ENCODE peak calls at places on chromosomes 3 and 15, in nine cellular contexts. D, I, B, Q, G, R, W, Z and J are unnamed samples.

GRCh38 chr3:186815490-186815889 is 9.2 kb upstream of the RFC4 start:
- DNase-seq in D (no peak), I (no peak), B (no peak), Q (no peak), G (no peak), R (peak; percentile 41), W (no peak), Z (no peak), J (no peak)

GRCh38 chr3:63814300-63814699 is 4.8 kb upstream of the C3orf49 start:
- DNase-seq in D (no peak), I (no peak), B (no peak), Q (no peak), G (no peak), R (no peak), W (no peak), Z (no peak), J (no peak)

GRCh38 chr3:147361671-147362420 is 44.5 kb downstream of the ZIC4 start:
- DNase-seq in D (peak; percentile 2), I (no peak), B (no peak), Q (peak; percentile 63), G (no peak), R (no peak), W (peak; percentile 8), Z (no peak), J (peak; percentile 38)

GRCh38 chr15:86201313-86202008 is 121.8 kb downstream of the AGBL1 start:
- DNase-seq in D (no peak), I (no peak), B (no peak), Q (no peak), G (no peak), R (no peak), W (no peak), Z (no peak), J (no peak)

GRCh38 chr3:45499529-45499928 is 95.0 kb upstream of the LIMD1 start:
- DNase-seq in D (no peak), I (no peak), B (no peak), Q (no peak), G (no peak), R (peak; percentile 70), W (no peak), Z (no peak), J (no peak)

GRCh38 chr3:43478380-43478779 is 143.4 kb downstream of the ANO10 start:
- DNase-seq in D (no peak), I (no peak), B (no peak), Q (no peak), G (no peak), R (no peak), W (no peak), Z (no peak), J (no peak)

GRCh38 chr3:86996261-86996955 is 5.5 kb upstream of the VGLL3 start:
- DNase-seq in D (no peak), I (no peak), B (no peak), Q (no peak), G (no peak), R (no peak), W (no peak), Z (no peak), J (no peak)

GRCh38 chr3:196969660-196970546 is 1.3 kb upstream of the PIGZ start:
- DNase-seq in D (no peak), I (peak; percentile 57), B (peak; percentile 82), Q (peak; percentile 98), G (peak; percentile 29), R (peak; percentile 84), W (no peak), Z (peak; percentile 60), J (peak; percentile 84)

GRCh38 chr3:172903642-172904041 is 153.1 kb downstream of the ECT2 start:
- DNase-seq in D (no peak), I (no peak), B (no peak), Q (no peak), G (no peak), R (no peak), W (no peak), Z (no peak), J (no peak)

GRCh38 chr3:186035277-186035676 is 73.6 kb downstream of the ETV5 start:
- DNase-seq in D (no peak), I (no peak), B (no peak), Q (no peak), G (no peak), R (no peak), W (no peak), Z (peak; percentile 66), J (no peak)

GRCh38 chr3:49900491-49901153 is 3.1 kb downstream of the MST1R start:
- DNase-seq in D (no peak), I (no peak), B (no peak), Q (peak; percentile 52), G (no peak), R (peak; percentile 80), W (no peak), Z (peak; percentile 74), J (no peak)

GRCh38 chr3:151197981-151198767 is 4.8 kb downstream of the GPR171 start:
- DNase-seq in D (no peak), I (no peak), B (no peak), Q (no peak), G (no peak), R (no peak), W (no peak), Z (no peak), J (no peak)

GRCh38 chr15:72964542-72964941 is 87.7 kb upstream of the NEO1 start:
- DNase-seq in D (no peak), I (no peak), B (no peak), Q (no peak), G (no peak), R (no peak), W (no peak), Z (no peak), J (no peak)

GRCh38 chr3:134471521-134472193 is 14.1 kb downstream of the ANAPC13 start:
- DNase-seq in D (no peak), I (no peak), B (no peak), Q (no peak), G (no peak), R (no peak), W (no peak), Z (no peak), J (no peak)

GRCh38 chr3:14352002-14352627 is 50.3 kb upstream of the SLC6A6 start:
- DNase-seq in D (no peak), I (no peak), B (no peak), Q (peak; percentile 77), G (no peak), R (no peak), W (no peak), Z (peak; percentile 67), J (peak; percentile 48)

GRCh38 chr3:17473761-17474160 is 268.7 kb downstream of the TBC1D5 start:
- DNase-seq in D (no peak), I (no peak), B (no peak), Q (no peak), G (no peak), R (peak; percentile 3), W (no peak), Z (no peak), J (no peak)

GRCh38 chr3:156688849-156689452 is 14.6 kb downstream of the TIPARP start:
- DNase-seq in D (no peak), I (no peak), B (no peak), Q (no peak), G (no peak), R (no peak), W (peak; percentile 77), Z (no peak), J (no peak)

GRCh38 chr3:98565237-98565643 is 28.2 kb downstream of the CPOX start:
- DNase-seq in D (no peak), I (no peak), B (no peak), Q (no peak), G (no peak), R (no peak), W (peak; percentile 35), Z (no peak), J (no peak)

GRCh38 chr3:100706365-100706764 is 2.9 kb upstream of the TFG start:
- DNase-seq in D (no peak), I (no peak), B (no peak), Q (no peak), G (no peak), R (no peak), W (no peak), Z (no peak), J (no peak)

GRCh38 chr3:126267169-126267975 is 87.0 kb upstream of the ALDH1L1 start:
- DNase-seq in D (no peak), I (no peak), B (peak; percentile 81), Q (peak; percentile 85), G (no peak), R (peak; percentile 88), W (no peak), Z (peak; percentile 58), J (no peak)

GRCh38 chr3:15591928-15592327 is 9.4 kb downstream of the HACL1 start:
- DNase-seq in D (no peak), I (no peak), B (no peak), Q (no peak), G (no peak), R (no peak), W (no peak), Z (no peak), J (no peak)

GRCh38 chr15:92603743-92604470 is 51.7 kb downstream of the FAM174B start:
- DNase-seq in D (no peak), I (no peak), B (no peak), Q (no peak), G (no peak), R (no peak), W (no peak), Z (no peak), J (no peak)